ENCODE peak calls at places on chromosomes 5 and 9, in eight cellular contexts. M is upper lobe of right lung; F is IMR-90; Q is uterus; U is PC-3; R is H7; V is CD4-positive, alpha-beta memory T cell; B is neural progenitor cell. J is an unnamed sample.

GRCh38 chr5:93304851-93305250 is 276.2 kb downstream of the NR2F1-AS1 start:
- DNase-seq in M (no peak), F (no peak), Q (no peak), U (no peak), R (no peak), V (no peak), B (no peak), J (no peak)

GRCh38 chr9:110330484-110331115 is 7.1 kb downstream of the TXNDC8 start:
- DNase-seq in M (no peak), F (no peak), Q (no peak), U (no peak), R (no peak), V (no peak), B (no peak), J (no peak)

GRCh38 chr5:3329427-3329826 is 266.2 kb upstream of the IRX1 start:
- DNase-seq in M (no peak), F (no peak), Q (no peak), U (no peak), R (no peak), V (no peak), B (no peak), J (no peak)

GRCh38 chr9:114560956-114561355 is 26.6 kb upstream of the ATP6V1G1 start:
- DNase-seq in M (no peak), F (no peak), Q (no peak), U (no peak), R (no peak), V (no peak), B (no peak), J (no peak)

GRCh38 chr9:14661421-14662059 is 31.7 kb downstream of the ZDHHC21 start:
- DNase-seq in M (no peak), F (peak; percentile 43), Q (no peak), U (peak; percentile 62), R (peak; percentile 19), V (no peak), B (peak; percentile 22), J (no peak)

GRCh38 chr5:65808261-65808741 is 86.3 kb downstream of the NLN start:
- DNase-seq in M (no peak), F (peak; percentile 10), Q (no peak), U (no peak), R (no peak), V (no peak), B (no peak), J (no peak)

GRCh38 chr9:137083418-137084004 is 3.3 kb upstream of the MAN1B1 start:
- DNase-seq in M (peak; percentile 61), F (peak; percentile 97), Q (peak; percentile 67), U (peak; percentile 92), R (no peak), V (no peak), B (peak; percentile 75), J (peak; percentile 94)

GRCh38 chr5:96483878-96484277 is 50.8 kb upstream of the PCSK1 start:
- DNase-seq in M (no peak), F (peak; percentile 55), Q (no peak), U (peak; percentile 46), R (peak; percentile 26), V (no peak), B (peak; percentile 71), J (peak; percentile 2)

GRCh38 chr5:55927861-55928655 is 66.7 kb downstream of the IL6ST start:
- DNase-seq in M (no peak), F (no peak), Q (no peak), U (no peak), R (peak; percentile 22), V (no peak), B (no peak), J (no peak)

GRCh38 chr5:1008451-1009358 is at the start of gene NKD2:
- DNase-seq in M (peak; percentile 70), F (no peak), Q (peak; percentile 29), U (peak; percentile 38), R (peak; percentile 98), V (peak; percentile 41), B (peak; percentile 82), J (peak; percentile 53)

GRCh38 chr5:1010181-1010510 is 1.5 kb downstream of the NKD2 start:
- DNase-seq in M (no peak), F (no peak), Q (no peak), U (peak; percentile 13), R (peak; percentile 67), V (no peak), B (no peak), J (peak; percentile 33)

GRCh38 chr5:1011226-1011631 is 2.6 kb downstream of the NKD2 start:
- DNase-seq in M (peak; percentile 74), F (no peak), Q (no peak), U (peak; percentile 63), R (peak; percentile 99), V (peak; percentile 34), B (peak; percentile 76), J (peak; percentile 25)

GRCh38 chr5:1010641-1011046 is 2.0 kb downstream of the NKD2 start:
- DNase-seq in M (peak; percentile 53), F (no peak), Q (no peak), U (no peak), R (peak; percentile 82), V (no peak), B (no peak), J (peak; percentile 13)

DNA sequence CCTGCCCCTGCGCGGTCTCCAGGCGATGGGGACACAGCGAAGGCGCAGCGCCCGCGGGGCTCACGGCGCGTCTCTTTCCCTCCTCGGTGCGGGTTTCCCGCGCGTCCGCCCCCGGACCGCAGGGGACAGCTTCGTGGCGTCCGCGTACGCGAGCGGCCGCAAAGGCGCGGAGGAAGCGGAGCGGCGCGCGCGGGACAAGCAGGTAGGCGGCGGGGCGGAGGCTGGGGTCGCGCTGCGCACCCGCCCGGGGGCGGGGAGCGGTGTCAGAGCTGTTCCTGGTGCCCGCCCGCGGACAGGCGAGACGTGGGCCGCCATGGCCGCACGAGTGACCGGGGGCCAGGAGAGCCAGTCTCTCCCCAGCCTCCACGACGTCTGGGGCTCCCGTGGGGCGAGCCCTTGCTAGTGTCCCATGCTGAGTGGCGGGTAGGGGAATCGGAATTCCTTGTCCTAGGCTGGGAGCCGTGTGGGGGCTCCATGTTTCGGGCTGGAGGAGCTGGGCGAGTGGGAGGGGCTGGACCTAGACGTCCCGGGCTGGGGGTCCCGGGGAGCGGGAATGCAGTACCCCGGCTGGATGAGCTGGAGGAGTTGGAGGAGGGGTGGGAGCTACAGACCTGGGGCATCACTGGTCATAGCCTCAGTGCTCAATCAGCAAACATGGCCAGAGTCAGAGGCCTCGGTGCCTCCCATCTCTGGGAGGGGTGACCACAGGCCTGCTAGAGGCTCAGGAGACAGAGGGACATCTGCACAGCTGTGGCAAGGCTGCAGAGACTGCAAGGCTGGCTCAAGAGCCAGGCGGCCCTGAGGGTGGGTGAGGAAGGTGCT is 968 bp downstream of the NKD2 start:
- DNase-seq in M (peak; percentile 48), F (no peak), Q (no peak), U (no peak), R (peak; percentile 84), V (no peak), B (peak; percentile 37), J (peak; percentile 13)
- H3K4me3 ChIP-seq in M (peak overlapping the region; percentile 43), F (no peak overlapping the region), Q (peak overlapping the region; percentile 27), U (peak overlapping the region; percentile 2), R (peak overlapping the region; percentile 45), V (no peak overlapping the region), B (peak overlapping the region; percentile 60), J (peak overlapping the region; percentile 43)

GRCh38 chr5:1323803-1324173 is 21.1 kb downstream of the CLPTM1L start:
- DNase-seq in M (peak; percentile 37), F (no peak), Q (no peak), U (no peak), R (no peak), V (no peak), B (no peak), J (no peak)
- H3K36me3 ChIP-seq in M (peaks cover 69% of the 10 kb centered on the region), F (peaks cover 51% of the 10 kb centered on the region), Q (no peaks in the 10 kb centered on the region), U (peaks cover 47% of the 10 kb centered on the region), R (peaks cover 24% of the 10 kb centered on the region), V (peaks cover 59% of the 10 kb centered on the region), B (no peaks in the 10 kb centered on the region), J (peaks cover 69% of the 10 kb centered on the region)

DNA sequence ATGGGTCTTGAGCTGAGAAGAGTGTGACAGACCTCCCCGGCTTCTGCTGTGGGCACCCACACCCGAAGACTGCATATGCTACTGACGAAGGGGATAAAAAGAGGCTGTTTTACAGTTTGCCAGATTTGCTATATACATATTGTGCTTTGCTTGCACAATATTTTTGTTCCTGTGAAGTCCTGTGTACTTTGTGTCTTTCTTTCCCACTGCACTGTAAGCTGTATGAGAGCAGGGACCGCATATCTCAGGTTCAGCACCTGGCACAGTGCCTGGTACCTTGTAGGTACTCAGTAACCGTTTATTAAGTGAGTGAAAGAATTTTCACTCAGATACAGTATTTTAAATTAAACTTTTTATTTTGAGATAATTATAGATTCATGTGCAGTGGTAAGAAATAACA is 8.2 kb upstream of the GARNL3 start:
- DNase-seq in M (no peak), F (no peak), Q (no peak), U (no peak), R (no peak), V (no peak), B (no peak), J (no peak)
- H3K27me3 ChIP-seq in M (no peaks in the 10 kb centered on the region), F (no peaks in the 10 kb centered on the region), Q (no peaks in the 10 kb centered on the region), U (no peaks in the 10 kb centered on the region), R (no peaks in the 10 kb centered on the region), V (no peaks in the 10 kb centered on the region), B (no peaks in the 10 kb centered on the region), J (no peaks in the 10 kb centered on the region)

GRCh38 chr5:171336486-171337206 is 27.6 kb downstream of the TLX3 start:
- DNase-seq in M (no peak), F (peak; percentile 64), Q (peak; percentile 24), U (peak; percentile 74), R (peak; percentile 64), V (peak; percentile 23), B (peak; percentile 73), J (peak; percentile 63)

GRCh38 chr5:171340491-171340890 is 31.4 kb downstream of the TLX3 start:
- DNase-seq in M (no peak), F (no peak), Q (no peak), U (no peak), R (no peak), V (no peak), B (no peak), J (no peak)

GRCh38 chr5:171335616-171336015 is 26.6 kb downstream of the TLX3 start:
- DNase-seq in M (no peak), F (no peak), Q (no peak), U (no peak), R (no peak), V (no peak), B (no peak), J (no peak)

GRCh38 chr5:171340042-171340441 is 31.0 kb downstream of the TLX3 start:
- DNase-seq in M (no peak), F (no peak), Q (no peak), U (no peak), R (no peak), V (no peak), B (no peak), J (no peak)

GRCh38 chr5:171337207-171337562 is 28.1 kb downstream of the TLX3 start:
- DNase-seq in M (no peak), F (no peak), Q (no peak), U (peak; percentile 19), R (no peak), V (no peak), B (no peak), J (no peak)
- H3K4me3 ChIP-seq in M (peak overlapping the region; percentile 43), F (peak overlapping the region; percentile 52), Q (no peak overlapping the region), U (peak overlapping the region; percentile 76), R (no peak overlapping the region), V (no peak overlapping the region), B (peak overlapping the region; percentile 39), J (peak overlapping the region; percentile 50)

GRCh38 chr9:89356782-89357181 is 38.5 kb downstream of the SECISBP2 start:
- DNase-seq in M (no peak), F (no peak), Q (no peak), U (no peak), R (peak; percentile 3), V (no peak), B (no peak), J (no peak)
- H3K36me3 ChIP-seq in M (peaks cover 100% of the 10 kb centered on the region), F (peaks cover 61% of the 10 kb centered on the region), Q (no peaks in the 10 kb centered on the region), U (no peaks in the 10 kb centered on the region), R (peaks cover 60% of the 10 kb centered on the region), V (peaks cover 84% of the 10 kb centered on the region), B (peaks cover 4% of the 10 kb centered on the region), J (peaks cover 25% of the 10 kb centered on the region)